ENCODE peak calls at places on chromosomes 12 and 14, in ten cellular contexts. Y, W, I, X, P, T, J, Q, L and C are unnamed samples.

GRCh38 chr12:71661977-71662522 is 1.6 kb downstream of the ZFC3H1 start:
- DNase-seq in Y (no peak), W (no peak), I (no peak), X (no peak), P (no peak), T (no peak), J (peak; percentile 69), Q (no peak), L (peak; percentile 50), C (no peak)

GRCh38 chr12:12333980-12334709 is 15.9 kb downstream of the MANSC1 start:
- DNase-seq in Y (peak; percentile 73), W (peak; percentile 73), I (no peak), X (peak; percentile 68), P (peak; percentile 82), T (peak; percentile 56), J (peak; percentile 70), Q (peak; percentile 18), L (no peak), C (peak; percentile 75)

GRCh38 chr12:32400114-32400672 is 835 bp downstream of the FGD4 start:
- DNase-seq in Y (peak; percentile 64), W (no peak), I (no peak), X (peak; percentile 66), P (no peak), T (no peak), J (no peak), Q (no peak), L (no peak), C (no peak)

GRCh38 chr14:92511472-92512247 is 1.9 kb upstream of the RIN3 start:
- DNase-seq in Y (no peak), W (no peak), I (peak; percentile 79), X (peak; percentile 74), P (peak; percentile 76), T (peak; percentile 42), J (peak; percentile 94), Q (peak; percentile 94), L (peak; percentile 70), C (peak; percentile 64)

GRCh38 chr12:122730215-122731014 is at the start of gene HCAR1:
- DNase-seq in Y (peak; percentile 10), W (no peak), I (no peak), X (no peak), P (no peak), T (peak; percentile 28), J (no peak), Q (peak; percentile 36), L (no peak), C (peak; percentile 48)

GRCh38 chr12:40208707-40209106 is 16.1 kb upstream of the LRRK2 start:
- DNase-seq in Y (no peak), W (no peak), I (no peak), X (no peak), P (no peak), T (no peak), J (no peak), Q (no peak), L (no peak), C (no peak)

GRCh38 chr14:75254381-75254821 is 24.2 kb upstream of the FOS start:
- DNase-seq in Y (no peak), W (peak; percentile 75), I (no peak), X (peak; percentile 92), P (no peak), T (no peak), J (no peak), Q (no peak), L (no peak), C (no peak)

GRCh38 chr12:71567562-71567961 is 96.1 kb downstream of the ZFC3H1 start:
- DNase-seq in Y (peak; percentile 30), W (no peak), I (no peak), X (no peak), P (no peak), T (no peak), J (peak; percentile 24), Q (no peak), L (no peak), C (peak; percentile 24)

GRCh38 chr12:109500406-109501185 is 23.2 kb downstream of the UBE3B start:
- DNase-seq in Y (no peak), W (no peak), I (no peak), X (no peak), P (no peak), T (no peak), J (no peak), Q (no peak), L (no peak), C (no peak)

GRCh38 chr12:109504068-109504467 is 26.6 kb downstream of the UBE3B start:
- DNase-seq in Y (no peak), W (no peak), I (no peak), X (no peak), P (no peak), T (no peak), J (no peak), Q (no peak), L (no peak), C (peak; percentile 35)

GRCh38 chr12:109502332-109502731 is 24.9 kb downstream of the UBE3B start:
- DNase-seq in Y (no peak), W (no peak), I (no peak), X (no peak), P (no peak), T (no peak), J (no peak), Q (no peak), L (no peak), C (no peak)

GRCh38 chr12:109501299-109501698 is 23.9 kb downstream of the UBE3B start:
- DNase-seq in Y (no peak), W (no peak), I (no peak), X (no peak), P (no peak), T (no peak), J (no peak), Q (no peak), L (no peak), C (no peak)

DNA sequence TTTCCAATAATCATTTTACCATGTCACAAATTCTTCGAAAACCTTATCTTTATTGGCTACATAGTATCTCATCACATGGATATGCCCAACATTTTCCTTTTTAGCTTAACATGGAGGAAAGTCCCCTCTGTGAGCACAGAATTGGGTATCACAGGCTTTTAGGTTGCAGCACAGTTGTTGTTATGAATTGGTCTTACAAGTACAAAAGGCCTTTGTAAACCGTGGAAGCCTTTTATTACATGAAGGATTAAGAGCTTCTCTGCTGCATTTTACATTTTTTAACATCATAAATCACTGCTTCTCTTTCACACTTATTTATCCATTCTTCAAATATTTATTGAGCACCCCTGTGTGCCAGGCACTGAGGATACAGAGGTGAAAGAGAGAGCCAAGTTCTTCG is 26.2 kb downstream of the UBE3B start:
- DNase-seq in Y (no peak), W (no peak), I (no peak), X (no peak), P (no peak), T (no peak), J (no peak), Q (no peak), L (no peak), C (no peak)
- H3K27ac ChIP-seq in Y (no peak overlapping the region), W (no peak overlapping the region), I (no peak overlapping the region), X (no peak overlapping the region), P (no peak overlapping the region), T (no peak overlapping the region), J (no peak overlapping the region), Q (no peak overlapping the region), L (no peak overlapping the region), C (no peak overlapping the region)

GRCh38 chr14:36582011-36582873 is at the start of gene NKX2-8:
- DNase-seq in Y (peak; percentile 60), W (no peak), I (no peak), X (no peak), P (no peak), T (no peak), J (no peak), Q (no peak), L (no peak), C (peak; percentile 21)
- H3K4me3 ChIP-seq in Y (peak within 1 kb of the TSS; percentile 55), W (peak within 1 kb of the TSS; percentile 63), I (peak within 1 kb of the TSS; percentile 65), X (peak within 1 kb of the TSS; percentile 40), P (peak within 1 kb of the TSS; percentile 12), T (peak within 1 kb of the TSS; percentile 16), J (peak within 1 kb of the TSS; percentile 69), Q (peak within 1 kb of the TSS; percentile 37), L (peak within 1 kb of the TSS; percentile 51), C (peak within 1 kb of the TSS; percentile 55)

GRCh38 chr14:69716483-69717187 is 50.3 kb upstream of the SRSF5 start:
- DNase-seq in Y (no peak), W (no peak), I (peak; percentile 79), X (no peak), P (no peak), T (no peak), J (peak; percentile 90), Q (peak; percentile 91), L (peak; percentile 86), C (no peak)

GRCh38 chr14:69715725-69716482 is 51.0 kb upstream of the SRSF5 start:
- DNase-seq in Y (no peak), W (peak; percentile 60), I (peak; percentile 91), X (peak; percentile 65), P (peak; percentile 83), T (peak; percentile 63), J (peak; percentile 76), Q (peak; percentile 68), L (peak; percentile 63), C (peak; percentile 55)

GRCh38 chr14:69713976-69714716 is 52.8 kb upstream of the SRSF5 start:
- DNase-seq in Y (peak; percentile 41), W (no peak), I (no peak), X (peak; percentile 69), P (no peak), T (no peak), J (no peak), Q (no peak), L (no peak), C (no peak)

GRCh38 chr14:69720912-69721311 is 46.0 kb upstream of the SRSF5 start:
- DNase-seq in Y (no peak), W (no peak), I (peak; percentile 16), X (no peak), P (no peak), T (no peak), J (no peak), Q (no peak), L (no peak), C (no peak)

DNA sequence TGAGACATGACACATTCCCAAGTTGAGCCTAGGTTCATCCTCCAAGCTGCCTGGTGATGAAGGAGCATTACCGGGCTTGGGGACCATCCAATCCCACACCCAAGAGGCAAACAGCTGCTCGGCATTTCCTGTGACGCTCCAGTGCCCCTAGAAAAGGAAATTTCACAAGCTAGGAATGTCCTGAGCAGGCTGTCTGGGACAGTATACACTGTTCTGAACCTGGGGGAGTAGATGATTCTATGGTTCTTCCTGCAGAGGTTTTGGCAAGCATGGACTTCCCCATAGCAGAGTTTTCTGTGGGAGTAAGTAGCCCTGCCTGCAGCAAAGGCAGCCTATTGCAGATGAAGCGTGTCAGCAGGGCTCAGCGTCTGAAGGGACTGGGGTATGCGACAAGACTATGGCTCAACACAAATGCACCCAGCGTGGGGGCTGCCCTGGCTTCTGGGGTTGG is 47.4 kb upstream of the SRSF5 start:
- DNase-seq in Y (peak; percentile 55), W (no peak), I (peak; percentile 86), X (no peak), P (no peak), T (peak; percentile 59), J (peak; percentile 97), Q (peak; percentile 92), L (peak; percentile 76), C (peak; percentile 71)
- H3K27ac ChIP-seq in Y (no peak overlapping the region), W (peak overlapping the region; percentile 53), I (peak overlapping the region; percentile 73), X (peak overlapping the region; percentile 4), P (no peak overlapping the region), T (peak overlapping the region; percentile 10), J (peak overlapping the region; percentile 96), Q (peak overlapping the region; percentile 72), L (peak overlapping the region; percentile 84), C (peak overlapping the region; percentile 66)

DNA sequence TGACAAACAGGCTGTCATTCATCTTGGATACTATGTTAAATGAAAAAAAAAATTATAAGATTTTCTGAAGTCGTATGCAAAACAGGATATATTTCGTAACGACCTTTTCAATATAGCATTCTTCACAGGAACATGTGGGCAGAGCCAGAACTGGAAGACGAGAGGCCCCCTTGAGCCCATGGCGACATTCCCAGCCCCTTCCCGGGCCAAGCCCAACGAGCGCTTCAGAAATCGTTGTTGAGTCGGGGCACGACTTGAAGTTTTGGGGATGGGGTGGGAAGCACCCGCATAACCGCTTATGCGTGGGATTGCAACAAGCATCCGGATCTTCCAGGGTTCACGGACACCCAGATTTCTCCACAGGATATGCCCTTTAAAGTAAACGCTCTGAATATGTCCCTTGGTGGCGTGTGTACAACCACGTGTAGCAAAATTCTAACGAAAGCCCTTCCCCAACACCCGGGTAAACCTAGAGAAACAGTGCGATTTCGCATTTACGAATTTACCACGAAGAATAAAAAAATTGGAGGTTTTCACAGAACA is 735 bp downstream of the C14orf39 start:
- DNase-seq in Y (peak; percentile 47), W (no peak), I (no peak), X (no peak), P (peak; percentile 67), T (no peak), J (no peak), Q (no peak), L (no peak), C (peak; percentile 26)
- H3K4me3 ChIP-seq in Y (peak overlapping the region; percentile 47), W (peak overlapping the region; percentile 67), I (peak overlapping the region; percentile 18), X (no peak overlapping the region), P (no peak overlapping the region), T (no peak overlapping the region), J (no peak overlapping the region), Q (peak overlapping the region; percentile 53), L (peak overlapping the region; percentile 65), C (peak overlapping the region; percentile 54)